ENCODE peak calls at places on chromosomes 1 and 21, in five cellular contexts. One of them, this sample, is unnamed.

GRCh38 chr1:167819849-167820683 is 93.9 kb downstream of the ADCY10 start:
- DNase-seq in upper lobe of right lung: peak
- DNase-seq in tibial artery: peak
- DNase-seq in CD8-positive, alpha-beta T cell: no peak
- DNase-seq in fibroblast of pulmonary artery: peak
- DNase-seq in this sample: no peak

GRCh38 chr1:113192242-113192641 is 119.2 kb downstream of the LRIG2 start:
- DNase-seq in upper lobe of right lung: no peak
- DNase-seq in fibroblast of pulmonary artery: no peak
- DNase-seq in tibial artery: no peak
- DNase-seq in CD8-positive, alpha-beta T cell: no peak
- DNase-seq in this sample: no peak

GRCh38 chr1:203278087-203278884 is 27.0 kb upstream of the BTG2 start:
- DNase-seq in fibroblast of pulmonary artery: peak
- DNase-seq in upper lobe of right lung: peak
- DNase-seq in CD8-positive, alpha-beta T cell: no peak
- DNase-seq in tibial artery: peak
- DNase-seq in this sample: no peak

GRCh38 chr1:23613191-23614126 is 54.2 kb upstream of the ID3 start:
- DNase-seq in CD8-positive, alpha-beta T cell: no peak
- DNase-seq in fibroblast of pulmonary artery: no peak
- DNase-seq in tibial artery: no peak
- DNase-seq in upper lobe of right lung: no peak
- DNase-seq in this sample: no peak

GRCh38 chr1:2949966-2950925 is 71.0 kb upstream of the ACTRT2 start:
- DNase-seq in tibial artery: peak
- DNase-seq in upper lobe of right lung: peak
- DNase-seq in fibroblast of pulmonary artery: no peak
- DNase-seq in CD8-positive, alpha-beta T cell: no peak
- DNase-seq in this sample: no peak

GRCh38 chr1:23376890-23377811 is 7.5 kb upstream of the ZNF436 start:
- DNase-seq in fibroblast of pulmonary artery: peak
- DNase-seq in tibial artery: peak
- DNase-seq in upper lobe of right lung: no peak
- DNase-seq in CD8-positive, alpha-beta T cell: no peak
- DNase-seq in this sample: no peak

GRCh38 chr1:157968503-157968902 is 24.9 kb upstream of the KIRREL1 start:
- DNase-seq in fibroblast of pulmonary artery: peak
- DNase-seq in upper lobe of right lung: no peak
- DNase-seq in tibial artery: no peak
- DNase-seq in CD8-positive, alpha-beta T cell: no peak
- DNase-seq in this sample: no peak

GRCh38 chr1:177274687-177275211 is 104.0 kb downstream of the BRINP2 start:
- DNase-seq in fibroblast of pulmonary artery: peak
- DNase-seq in upper lobe of right lung: peak
- DNase-seq in CD8-positive, alpha-beta T cell: no peak
- DNase-seq in tibial artery: peak
- DNase-seq in this sample: no peak

GRCh38 chr1:22739648-22740385 is 29.2 kb downstream of the EPHB2 start:
- DNase-seq in tibial artery: peak
- DNase-seq in CD8-positive, alpha-beta T cell: no peak
- DNase-seq in fibroblast of pulmonary artery: peak
- DNase-seq in upper lobe of right lung: no peak
- DNase-seq in this sample: no peak

GRCh38 chr1:147252540-147252939 is 10.1 kb downstream of the CHD1L start:
- DNase-seq in upper lobe of right lung: no peak
- DNase-seq in fibroblast of pulmonary artery: no peak
- DNase-seq in tibial artery: no peak
- DNase-seq in CD8-positive, alpha-beta T cell: no peak
- DNase-seq in this sample: no peak

GRCh38 chr1:226100436-226101347 is 38.2 kb downstream of the H3-3A start:
- DNase-seq in CD8-positive, alpha-beta T cell: peak
- DNase-seq in fibroblast of pulmonary artery: peak
- DNase-seq in tibial artery: no peak
- DNase-seq in upper lobe of right lung: peak
- DNase-seq in this sample: no peak

GRCh38 chr1:239805888-239806772 is 285.6 kb upstream of the FMN2 start:
- DNase-seq in upper lobe of right lung: no peak
- DNase-seq in CD8-positive, alpha-beta T cell: no peak
- DNase-seq in tibial artery: no peak
- DNase-seq in fibroblast of pulmonary artery: no peak
- DNase-seq in this sample: no peak

GRCh38 chr1:205270764-205271163 is 43.0 kb downstream of the TMCC2 start:
- DNase-seq in fibroblast of pulmonary artery: peak
- DNase-seq in CD8-positive, alpha-beta T cell: no peak
- DNase-seq in tibial artery: no peak
- DNase-seq in upper lobe of right lung: no peak
- DNase-seq in this sample: no peak

GRCh38 chr1:116820362-116820761 is 66.1 kb downstream of the CD2 start:
- DNase-seq in CD8-positive, alpha-beta T cell: no peak
- DNase-seq in tibial artery: no peak
- DNase-seq in fibroblast of pulmonary artery: peak
- DNase-seq in upper lobe of right lung: no peak
- DNase-seq in this sample: no peak

GRCh38 chr1:207935166-207935583 is 24.2 kb upstream of the CD34 start:
- DNase-seq in upper lobe of right lung: no peak
- DNase-seq in fibroblast of pulmonary artery: no peak
- DNase-seq in CD8-positive, alpha-beta T cell: no peak
- DNase-seq in tibial artery: no peak
- DNase-seq in this sample: no peak

GRCh38 chr1:30895382-30895941 is 13.1 kb downstream of the SDC3 start:
- DNase-seq in tibial artery: no peak
- DNase-seq in upper lobe of right lung: no peak
- DNase-seq in fibroblast of pulmonary artery: no peak
- DNase-seq in CD8-positive, alpha-beta T cell: no peak
- DNase-seq in this sample: no peak

GRCh38 chr21:42315296-42315891 is at the start of gene TFF3:
- DNase-seq in tibial artery: no peak
- DNase-seq in fibroblast of pulmonary artery: no peak
- DNase-seq in CD8-positive, alpha-beta T cell: no peak
- DNase-seq in upper lobe of right lung: peak
- DNase-seq in this sample: no peak

GRCh38 chr1:51512120-51512519 is 6.9 kb downstream of the EPS15 start:
- DNase-seq in upper lobe of right lung: no peak
- DNase-seq in fibroblast of pulmonary artery: no peak
- DNase-seq in tibial artery: no peak
- DNase-seq in CD8-positive, alpha-beta T cell: no peak
- DNase-seq in this sample: no peak

GRCh38 chr1:18599096-18599495 is 31.6 kb upstream of the PAX7 start:
- DNase-seq in fibroblast of pulmonary artery: no peak
- DNase-seq in tibial artery: no peak
- DNase-seq in CD8-positive, alpha-beta T cell: no peak
- DNase-seq in upper lobe of right lung: no peak
- DNase-seq in this sample: no peak

GRCh38 chr1:235588156-235588555 is 61.4 kb downstream of the GNG4 start:
- DNase-seq in upper lobe of right lung: peak
- DNase-seq in fibroblast of pulmonary artery: no peak
- DNase-seq in tibial artery: no peak
- DNase-seq in CD8-positive, alpha-beta T cell: no peak
- DNase-seq in this sample: no peak

GRCh38 chr1:107963601-107964396 is 1.2 kb downstream of the VAV3 start:
- DNase-seq in tibial artery: no peak
- DNase-seq in CD8-positive, alpha-beta T cell: peak
- DNase-seq in upper lobe of right lung: peak
- DNase-seq in fibroblast of pulmonary artery: peak
- DNase-seq in this sample: peak

GRCh38 chr1:181676269-181676668 is 193.0 kb downstream of the CACNA1E start:
- DNase-seq in CD8-positive, alpha-beta T cell: no peak
- DNase-seq in fibroblast of pulmonary artery: no peak
- DNase-seq in tibial artery: no peak
- DNase-seq in upper lobe of right lung: no peak
- DNase-seq in this sample: no peak

GRCh38 chr1:152623203-152623844 is 421 bp upstream of the LCE3A start:
- DNase-seq in tibial artery: no peak
- DNase-seq in CD8-positive, alpha-beta T cell: no peak
- DNase-seq in fibroblast of pulmonary artery: no peak
- DNase-seq in upper lobe of right lung: no peak
- DNase-seq in this sample: no peak

GRCh38 chr1:52707927-52708655 is 9.9 kb upstream of the COA7 start:
- DNase-seq in CD8-positive, alpha-beta T cell: no peak
- DNase-seq in fibroblast of pulmonary artery: peak
- DNase-seq in tibial artery: no peak
- DNase-seq in upper lobe of right lung: peak
- DNase-seq in this sample: no peak

GRCh38 chr1:28115267-28115666 is 26.9 kb upstream of the EYA3 start:
- DNase-seq in upper lobe of right lung: no peak
- DNase-seq in fibroblast of pulmonary artery: peak
- DNase-seq in CD8-positive, alpha-beta T cell: peak
- DNase-seq in tibial artery: no peak
- DNase-seq in this sample: peak

GRCh38 chr1:111593403-111594127 is 26.0 kb upstream of the RAP1A start:
- DNase-seq in fibroblast of pulmonary artery: no peak
- DNase-seq in tibial artery: no peak
- DNase-seq in upper lobe of right lung: no peak
- DNase-seq in CD8-positive, alpha-beta T cell: no peak
- DNase-seq in this sample: no peak

GRCh38 chr1:5908461-5909375 is 83.5 kb downstream of the NPHP4 start:
- DNase-seq in fibroblast of pulmonary artery: no peak
- DNase-seq in tibial artery: peak
- DNase-seq in CD8-positive, alpha-beta T cell: no peak
- DNase-seq in upper lobe of right lung: no peak
- DNase-seq in this sample: no peak

GRCh38 chr1:179754031-179754624 is 11.0 kb downstream of the FAM163A start:
- DNase-seq in tibial artery: no peak
- DNase-seq in upper lobe of right lung: no peak
- DNase-seq in CD8-positive, alpha-beta T cell: no peak
- DNase-seq in fibroblast of pulmonary artery: peak
- DNase-seq in this sample: no peak

GRCh38 chr1:100941580-100942216 is 45.8 kb downstream of the SLC30A7 start:
- DNase-seq in upper lobe of right lung: no peak
- DNase-seq in CD8-positive, alpha-beta T cell: no peak
- DNase-seq in tibial artery: no peak
- DNase-seq in fibroblast of pulmonary artery: no peak
- DNase-seq in this sample: no peak

GRCh38 chr1:158089925-158090675 is 90.6 kb upstream of the CD1D start:
- DNase-seq in upper lobe of right lung: no peak
- DNase-seq in tibial artery: no peak
- DNase-seq in CD8-positive, alpha-beta T cell: no peak
- DNase-seq in fibroblast of pulmonary artery: no peak
- DNase-seq in this sample: no peak

GRCh38 chr1:50917128-50917795 is 42.8 kb downstream of the FAF1 start:
- DNase-seq in fibroblast of pulmonary artery: no peak
- DNase-seq in CD8-positive, alpha-beta T cell: no peak
- DNase-seq in upper lobe of right lung: no peak
- DNase-seq in tibial artery: no peak
- DNase-seq in this sample: no peak

DNA sequence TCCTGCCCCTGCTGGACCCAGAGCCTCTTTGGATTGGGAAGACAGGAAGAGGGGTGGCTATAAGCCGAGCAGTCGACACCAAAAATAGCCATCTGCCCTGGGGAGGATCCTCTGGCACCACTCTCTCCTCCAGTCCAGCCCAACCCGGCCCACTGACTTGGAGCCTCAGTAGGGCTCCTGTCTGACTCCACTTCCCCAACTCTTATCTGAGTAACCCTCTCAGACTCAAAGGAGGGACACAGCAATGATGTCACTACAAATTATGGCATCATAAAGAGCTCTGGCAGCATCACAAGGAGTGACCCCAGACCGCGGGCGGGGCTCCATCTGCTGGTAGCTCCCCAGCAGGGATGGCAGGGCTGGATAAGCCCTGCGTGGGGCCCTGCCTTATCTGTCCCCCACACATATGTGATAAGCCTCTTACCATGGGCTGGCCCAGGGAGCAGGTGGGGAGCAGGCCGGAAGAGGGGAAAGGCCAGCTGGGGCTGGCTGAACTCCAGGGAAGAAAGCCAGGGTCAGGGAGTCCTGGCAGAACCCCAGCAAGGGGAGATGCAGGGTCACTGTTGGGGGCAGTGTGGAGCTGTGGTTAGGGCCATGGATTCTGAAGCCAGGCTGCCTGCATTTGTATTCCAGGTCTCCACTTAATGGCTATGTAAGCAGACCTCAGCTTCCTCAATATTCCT is 4.6 kb upstream of the SLC6A9 start:
- DNase-seq in fibroblast of pulmonary artery: peak
- DNase-seq in upper lobe of right lung: no peak
- DNase-seq in CD8-positive, alpha-beta T cell: no peak
- DNase-seq in tibial artery: peak
- DNase-seq in this sample: no peak
- TF ChIP-seq CTCF in fibroblast of pulmonary artery: peak
- TF ChIP-seq CTCF in upper lobe of right lung: no peak
- TF ChIP-seq CTCF in CD8-positive, alpha-beta T cell: no peak
- TF ChIP-seq CTCF in tibial artery: no peak
- TF ChIP-seq CTCF in this sample: no peak

GRCh38 chr1:99005142-99005491 is 456 bp upstream of the PLPPR5 start:
- DNase-seq in tibial artery: no peak
- DNase-seq in upper lobe of right lung: peak
- DNase-seq in fibroblast of pulmonary artery: no peak
- DNase-seq in CD8-positive, alpha-beta T cell: no peak
- DNase-seq in this sample: no peak
- TF ChIP-seq CTCF in tibial artery: no peak
- TF ChIP-seq CTCF in upper lobe of right lung: no peak
- TF ChIP-seq CTCF in fibroblast of pulmonary artery: no peak
- TF ChIP-seq CTCF in CD8-positive, alpha-beta T cell: no peak
- TF ChIP-seq CTCF in this sample: no peak

DNA sequence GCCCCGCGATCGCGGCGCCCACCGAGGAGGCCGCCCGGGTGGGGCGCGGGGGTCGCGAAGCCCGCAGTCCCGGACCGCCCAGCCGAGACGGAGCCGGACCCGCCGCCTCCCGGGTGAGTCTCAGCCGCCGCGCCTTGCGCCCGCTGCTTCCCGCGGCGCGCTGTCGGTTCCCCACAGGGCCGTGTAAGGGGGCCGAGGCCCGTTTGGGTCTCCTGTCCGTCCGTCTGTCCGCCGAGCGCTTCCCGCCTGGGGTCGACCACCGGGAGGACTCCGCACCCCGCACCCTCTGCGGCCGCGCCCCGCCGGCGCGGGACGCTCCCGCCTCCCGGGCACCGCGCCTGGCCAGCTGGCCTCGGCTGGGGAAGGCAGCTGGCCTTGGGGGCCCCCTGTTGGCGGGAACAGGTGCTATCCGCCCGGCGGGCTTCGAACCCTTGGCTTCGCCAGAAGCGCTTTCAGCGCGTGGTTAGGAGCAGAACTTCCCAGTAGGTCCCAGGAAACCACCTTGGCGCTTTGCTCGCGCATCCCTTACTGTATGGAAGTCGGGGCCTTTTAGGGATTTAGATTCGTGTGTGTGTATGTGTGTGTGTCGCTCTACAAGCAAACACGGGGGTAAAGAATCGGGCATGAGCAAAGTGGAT is 414 bp downstream of the TMEM51 start:
- DNase-seq in upper lobe of right lung: peak
- DNase-seq in CD8-positive, alpha-beta T cell: no peak
- DNase-seq in tibial artery: peak
- DNase-seq in fibroblast of pulmonary artery: peak
- DNase-seq in this sample: no peak
- TF ChIP-seq CTCF in upper lobe of right lung: peak
- TF ChIP-seq CTCF in CD8-positive, alpha-beta T cell: no peak
- TF ChIP-seq CTCF in tibial artery: peak
- TF ChIP-seq CTCF in fibroblast of pulmonary artery: peak
- TF ChIP-seq CTCF in this sample: peak

DNA sequence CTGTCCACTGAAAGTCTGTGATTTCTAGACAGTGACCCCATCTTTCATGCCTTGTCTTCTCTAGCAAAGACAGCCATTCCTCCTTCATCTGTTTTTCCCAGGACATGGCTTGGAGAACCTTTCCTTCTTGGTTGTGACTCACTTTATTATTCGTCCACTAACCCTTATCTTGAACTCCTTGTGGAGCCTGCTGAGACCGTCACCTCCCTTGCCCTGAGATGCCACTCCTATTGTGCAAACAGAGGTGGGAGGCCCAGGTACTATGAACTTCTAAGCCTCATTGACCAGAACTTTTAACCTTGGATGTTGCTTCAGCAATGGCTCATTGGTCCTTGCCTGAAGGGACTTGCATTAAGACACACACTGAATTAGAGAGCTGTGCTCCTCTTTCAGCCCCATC is 117.5 kb downstream of the FOXD2 start:
- DNase-seq in CD8-positive, alpha-beta T cell: no peak
- DNase-seq in tibial artery: no peak
- DNase-seq in fibroblast of pulmonary artery: no peak
- DNase-seq in upper lobe of right lung: no peak
- DNase-seq in this sample: no peak
- TF ChIP-seq CTCF in CD8-positive, alpha-beta T cell: no peak
- TF ChIP-seq CTCF in tibial artery: no peak
- TF ChIP-seq CTCF in fibroblast of pulmonary artery: no peak
- TF ChIP-seq CTCF in upper lobe of right lung: no peak
- TF ChIP-seq CTCF in this sample: no peak